ENCODE peak calls at places on chromosomes 16 and 17, in nine cellular contexts. H is mesenchymal stem cell, P is lung, Y is lower lobe of right lung, W is aorta, C is hepatocyte, Q is RWPE1, N is colonic mucosa, L is fibroblast of lung. K is an unnamed sample.

GRCh38 chr17:61970030-61970429 is 42.2 kb upstream of the INTS2 start:
- DNase-seq in P (no peak), H (no peak), Q (no peak), Y (no peak), N (no peak), C (no peak), W (no peak), L (no peak), K (no peak)

GRCh38 chr17:12958786-12959185 is 59.0 kb downstream of the ELAC2 start:
- DNase-seq in H (no peak), Q (no peak), C (no peak), L (no peak), N (no peak), W (no peak), Y (no peak), P (no peak), K (no peak)

GRCh38 chr17:44830359-44831269 is 527 bp upstream of the GJC1 start:
- DNase-seq in N (no peak), H (peak; percentile 51), L (peak; percentile 32), W (peak; percentile 75), C (peak; percentile 44), Q (peak; percentile 30), Y (no peak), P (no peak), K (no peak)

GRCh38 chr17:45430006-45430737 is 2.5 kb downstream of the ARHGAP27 start:
- DNase-seq in L (no peak), C (no peak), Q (no peak), N (no peak), H (no peak), P (no peak), Y (peak; percentile 47), W (no peak), K (no peak)

GRCh38 chr17:66076546-66077190 is 115.3 kb downstream of the CEP112 start:
- DNase-seq in C (no peak), Q (no peak), H (peak; percentile 9), L (no peak), W (no peak), P (no peak), Y (no peak), N (no peak), K (no peak)

GRCh38 chr17:31112001-31112661 is 17.4 kb downstream of the NF1 start:
- DNase-seq in N (no peak), Y (no peak), H (peak; percentile 48), W (no peak), P (no peak), Q (no peak), L (no peak), C (no peak), K (no peak)

GRCh38 chr16:87834668-87835473 is 34.4 kb downstream of the SLC7A5 start:
- DNase-seq in L (peak; percentile 75), H (no peak), C (peak; percentile 81), N (no peak), Y (no peak), P (no peak), Q (no peak), W (no peak), K (no peak)

GRCh38 chr17:64385187-64386083 is 5.2 kb downstream of the PECAM1 start:
- DNase-seq in N (no peak), H (peak; percentile 91), P (peak; percentile 40), Q (peak; percentile 77), C (peak; percentile 69), W (peak; percentile 81), L (peak; percentile 96), Y (no peak), K (peak; percentile 15)

GRCh38 chr16:51382940-51383339 is 231.9 kb upstream of the SALL1 start:
- DNase-seq in P (no peak), W (no peak), L (no peak), H (no peak), N (no peak), Y (no peak), Q (no peak), C (no peak), K (no peak)

GRCh38 chr17:55121268-55121667 is 143.5 kb upstream of the HLF start:
- DNase-seq in L (no peak), W (no peak), C (no peak), P (no peak), Y (no peak), Q (no peak), N (no peak), H (no peak), K (no peak)

GRCh38 chr16:86626284-86626683 is 47.9 kb downstream of the FOXL1 start:
- DNase-seq in L (no peak), W (peak; percentile 76), Q (no peak), C (no peak), Y (no peak), H (no peak), N (no peak), P (no peak), K (no peak)

GRCh38 chr17:43950554-43950953 is 3.2 kb downstream of the PYY start:
- DNase-seq in P (no peak), H (no peak), L (no peak), W (no peak), Y (no peak), N (no peak), Q (no peak), C (no peak), K (no peak)

GRCh38 chr17:12472613-12473173 is 193.0 kb upstream of the MYOCD start:
- DNase-seq in L (peak; percentile 42), P (no peak), H (peak; percentile 9), Y (no peak), C (no peak), N (no peak), Q (no peak), W (no peak), K (peak; percentile 50)

GRCh38 chr16:28985611-28986041 is 774 bp downstream of the LAT start:
- DNase-seq in W (no peak), H (no peak), C (no peak), L (no peak), Q (no peak), N (no peak), P (no peak), Y (no peak), K (no peak)

GRCh38 chr17:59287452-59287851 is 44.0 kb upstream of the YPEL2 start:
- DNase-seq in W (no peak), Q (peak; percentile 46), L (peak; percentile 13), N (no peak), C (no peak), Y (no peak), H (no peak), P (no peak), K (no peak)

GRCh38 chr17:44222112-44222869 is 2.8 kb upstream of the UBTF start:
- DNase-seq in H (peak; percentile 88), L (peak; percentile 77), Y (peak; percentile 84), N (peak; percentile 91), C (peak; percentile 78), P (peak; percentile 78), W (peak; percentile 91), Q (peak; percentile 60), K (no peak)

GRCh38 chr16:31052131-31052530 is 18.8 kb downstream of the STX4 start:
- DNase-seq in N (no peak), P (peak; percentile 46), C (peak; percentile 74), H (peak; percentile 95), W (no peak), Q (peak; percentile 95), L (peak; percentile 96), Y (no peak), K (peak; percentile 77)

GRCh38 chr17:40458001-40458791 is 14.9 kb downstream of the IGFBP4 start:
- DNase-seq in Y (no peak), L (peak; percentile 90), W (no peak), P (no peak), Q (no peak), N (no peak), C (peak; percentile 74), H (no peak), K (peak; percentile 67)

GRCh38 chr17:37312137-37312923 is 63.5 kb upstream of the C17orf78 start:
- DNase-seq in Y (no peak), N (no peak), W (no peak), P (no peak), H (peak; percentile 53), L (no peak), Q (no peak), C (no peak), K (no peak)
- H3K27ac ChIP-seq in Y (no peak overlapping the region), N (no peak overlapping the region), W (no peak overlapping the region), P (no peak overlapping the region), H (no peak overlapping the region), L (no peak overlapping the region), Q (no peak overlapping the region), C (no peak overlapping the region), K (no peak overlapping the region)

GRCh38 chr16:85286970-85287814 is 174.9 kb upstream of the CIBAR2 start:
- DNase-seq in P (peak; percentile 36), L (peak; percentile 84), Y (peak; percentile 62), C (no peak), W (no peak), N (no peak), Q (no peak), H (peak; percentile 79), K (no peak)
- H3K27ac ChIP-seq in P (peak overlapping the region; percentile 2), L (peak overlapping the region; percentile 33), Y (peak overlapping the region; percentile 47), C (peak overlapping the region; percentile 16), W (no peak overlapping the region), N (peak overlapping the region; percentile 12), Q (no peak overlapping the region), H (no peak overlapping the region), K (peak overlapping the region; percentile 65)

GRCh38 chr17:57538730-57539456 is 206.2 kb downstream of the CCDC182 start:
- DNase-seq in W (no peak), C (no peak), Y (no peak), H (no peak), L (no peak), Q (no peak), P (no peak), N (no peak), K (no peak)

GRCh38 chr17:57541049-57541448 is 204.1 kb downstream of the CCDC182 start:
- DNase-seq in Q (no peak), N (no peak), L (no peak), Y (no peak), P (no peak), C (no peak), W (no peak), H (no peak), K (no peak)

GRCh38 chr17:57539528-57540301 is 205.4 kb downstream of the CCDC182 start:
- DNase-seq in Y (no peak), N (no peak), L (no peak), P (no peak), W (no peak), H (peak; percentile 97), Q (no peak), C (no peak), K (no peak)

GRCh38 chr17:57541472-57542394 is 203.4 kb downstream of the CCDC182 start:
- DNase-seq in L (peak; percentile 54), C (peak; percentile 81), P (no peak), W (peak; percentile 86), Q (peak; percentile 16), H (peak; percentile 96), N (no peak), Y (no peak), K (no peak)

DNA sequence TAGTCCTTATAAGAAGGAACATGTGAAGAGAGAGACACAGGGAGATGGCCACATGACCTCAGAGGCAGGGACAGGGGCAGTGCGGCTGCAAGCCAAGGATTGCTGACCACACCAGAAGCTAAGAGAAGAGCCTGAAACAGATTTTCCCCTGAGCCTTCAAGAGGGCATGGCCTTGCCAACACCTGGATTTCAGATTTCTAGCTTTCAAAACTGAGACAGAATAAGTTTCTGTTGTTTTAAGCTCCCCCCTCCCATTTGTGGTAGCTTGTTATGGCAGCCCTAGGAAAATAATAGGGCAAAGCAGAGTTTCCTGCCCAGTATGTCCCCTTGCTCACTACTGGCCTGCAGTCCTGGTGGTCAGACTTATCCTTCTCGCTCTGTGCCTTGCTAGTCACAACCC is 204.5 kb downstream of the CCDC182 start:
- DNase-seq in N (no peak), Y (no peak), H (peak; percentile 43), W (no peak), L (no peak), P (no peak), C (no peak), Q (no peak), K (no peak)
- H3K27ac ChIP-seq in N (no peak overlapping the region), Y (no peak overlapping the region), H (no peak overlapping the region), W (no peak overlapping the region), L (no peak overlapping the region), P (no peak overlapping the region), C (peak overlapping the region; percentile 86), Q (no peak overlapping the region), K (no peak overlapping the region)

GRCh38 chr17:38601539-38602351 is 4.0 kb downstream of the SRCIN1 start:
- DNase-seq in W (no peak), N (peak; percentile 86), Q (no peak), H (no peak), P (no peak), Y (no peak), L (no peak), C (peak; percentile 82), K (no peak)
- H3K27ac ChIP-seq in W (no peak overlapping the region), N (no peak overlapping the region), Q (no peak overlapping the region), H (no peak overlapping the region), P (no peak overlapping the region), Y (no peak overlapping the region), L (no peak overlapping the region), C (peak overlapping the region; percentile 52), K (no peak overlapping the region)